ENCODE peak calls at places on chromosomes 7 and 10, in six cellular contexts. H is A172; S is CD8-positive, alpha-beta memory T cell; O is prostate gland; Z is central memory CD4-positive, alpha-beta T cell; F is HTR-8/SVneo. C is an unnamed sample.

GRCh38 chr10:132106431-132106830 is 40.7 kb downstream of the JAKMIP3 start:
- DNase-seq in H (no peak), S (no peak), O (no peak), Z (no peak), F (no peak), C (no peak)

GRCh38 chr10:3961082-3961481 is 176.1 kb upstream of the KLF6 start:
- DNase-seq in H (no peak), S (peak; percentile 81), O (no peak), Z (peak; percentile 69), F (no peak), C (no peak)

GRCh38 chr7:99211241-99211602 is 3.3 kb upstream of the KPNA7 start:
- DNase-seq in H (no peak), S (no peak), O (no peak), Z (no peak), F (no peak), C (no peak)

GRCh38 chr10:130982802-130983201 is 328.7 kb downstream of the TCERG1L start:
- DNase-seq in H (no peak), S (no peak), O (no peak), Z (no peak), F (no peak), C (no peak)

GRCh38 chr7:94266278-94266677 is 128.4 kb upstream of the COL1A2 start:
- DNase-seq in H (no peak), S (no peak), O (no peak), Z (no peak), F (no peak), C (peak; percentile 75)

GRCh38 chr10:18681971-18682403 is 22.8 kb downstream of the ARL5B start:
- DNase-seq in H (peak; percentile 74), S (no peak), O (no peak), Z (no peak), F (no peak), C (peak; percentile 80)

GRCh38 chr10:66837990-66838389 is 87.8 kb upstream of the LRRTM3 start:
- DNase-seq in H (peak; percentile 69), S (no peak), O (no peak), Z (no peak), F (peak; percentile 48), C (peak; percentile 49)

GRCh38 chr7:17963281-17963680 is 23.0 kb upstream of the SNX13 start:
- DNase-seq in H (no peak), S (no peak), O (no peak), Z (no peak), F (no peak), C (peak; percentile 48)

GRCh38 chr7:80675090-80675489 is 36.6 kb downstream of the CD36 start:
- DNase-seq in H (no peak), S (no peak), O (no peak), Z (no peak), F (no peak), C (no peak)

GRCh38 chr10:119374236-119374635 is 166.9 kb downstream of the GRK5 start:
- DNase-seq in H (no peak), S (no peak), O (no peak), Z (no peak), F (no peak), C (no peak)

GRCh38 chr10:110634527-110635209 is 9.5 kb upstream of the RBM20 start:
- DNase-seq in H (peak; percentile 11), S (no peak), O (no peak), Z (no peak), F (no peak), C (no peak)

GRCh38 chr7:107691713-107692112 is 31.1 kb downstream of the SLC26A4 start:
- DNase-seq in H (no peak), S (no peak), O (no peak), Z (no peak), F (no peak), C (peak; percentile 66)

GRCh38 chr10:120671491-120671890 is 179.7 kb upstream of the WDR11 start:
- DNase-seq in H (no peak), S (no peak), O (no peak), Z (no peak), F (no peak), C (no peak)

GRCh38 chr7:28316489-28316888 is 95.8 kb upstream of the CREB5 start:
- DNase-seq in H (no peak), S (no peak), O (no peak), Z (no peak), F (no peak), C (peak; percentile 48)

GRCh38 chr10:62627985-62628384 is 176.5 kb upstream of the ADO start:
- DNase-seq in H (no peak), S (no peak), O (no peak), Z (no peak), F (no peak), C (no peak)

GRCh38 chr10:21078410-21079329 is 181.6 kb upstream of the NEBL start:
- DNase-seq in H (peak; percentile 72), S (no peak), O (peak; percentile 69), Z (no peak), F (peak; percentile 29), C (peak; percentile 80)

GRCh38 chr7:127250312-127251047 is 2.3 kb downstream of the GRM8 start:
- DNase-seq in H (no peak), S (no peak), O (no peak), Z (no peak), F (peak; percentile 7), C (peak; percentile 0)

GRCh38 chr7:158816995-158817394 is 12.3 kb downstream of the ESYT2 start:
- DNase-seq in H (no peak), S (no peak), O (no peak), Z (no peak), F (no peak), C (no peak)

GRCh38 chr7:38215734-38216670 is 38.0 kb downstream of the STARD3NL start:
- DNase-seq in H (peak; percentile 88), S (peak; percentile 88), O (peak; percentile 82), Z (peak; percentile 70), F (peak; percentile 77), C (peak; percentile 91)

GRCh38 chr10:34522542-34522941 is 292.6 kb downstream of the PARD3 start:
- DNase-seq in H (peak; percentile 49), S (no peak), O (no peak), Z (no peak), F (no peak), C (peak; percentile 43)

GRCh38 chr7:106283831-106284515 is 810 bp downstream of the NAMPT start:
- DNase-seq in H (peak; percentile 51), S (no peak), O (peak; percentile 37), Z (peak; percentile 27), F (peak; percentile 10), C (peak; percentile 63)

GRCh38 chr7:101698964-101699363 is 69.9 kb upstream of the MYL10 start:
- DNase-seq in H (no peak), S (no peak), O (no peak), Z (no peak), F (no peak), C (no peak)

GRCh38 chr10:114304566-114305421 is 65.7 kb downstream of the VWA2 start:
- DNase-seq in H (peak; percentile 31), S (peak; percentile 81), O (peak; percentile 40), Z (peak; percentile 37), F (peak; percentile 13), C (no peak)

GRCh38 chr10:13808556-13809391 is 222.0 kb downstream of the PRPF18 start:
- DNase-seq in H (peak; percentile 81), S (no peak), O (no peak), Z (no peak), F (no peak), C (no peak)

GRCh38 chr10:28561531-28561930 is 28.6 kb downstream of the WAC start:
- DNase-seq in H (no peak), S (no peak), O (no peak), Z (no peak), F (no peak), C (no peak)

GRCh38 chr7:142776206-142776844 is 5.6 kb downstream of the PRSS2 start:
- DNase-seq in H (peak; percentile 88), S (no peak), O (no peak), Z (no peak), F (no peak), C (peak; percentile 90)

GRCh38 chr10:95289003-95289920 is 1.5 kb downstream of the PDLIM1 start:
- DNase-seq in H (no peak), S (no peak), O (no peak), Z (no peak), F (peak; percentile 59), C (no peak)

GRCh38 chr7:105267244-105267643 is 121.5 kb downstream of the SRPK2 start:
- DNase-seq in H (no peak), S (no peak), O (no peak), Z (no peak), F (no peak), C (no peak)

C was measured in fibroblast of the aortic adventitia.